ENCODE peak calls at places on chromosomes 12 and 14, in eight cellular contexts. K is mucosa of descending colon; Y is fibroblast of lung; U is PC-3; P is prostate gland; E is CD4-positive, alpha-beta T cell; F is tibial artery; W is neural progenitor cell. X is an unnamed sample.
A peak's percentile ranks its signal among the peaks of the same experiment; 100 is the strongest.

GRCh38 chr12:85866929-85867776 is 6.9 kb upstream of the NTS start:
- DNase-seq in K (peak; percentile 65), Y (peak; percentile 58), U (peak; percentile 72), P (peak; percentile 45), E (no peak), F (no peak), W (peak; percentile 49), X (no peak)

GRCh38 chr12:38880288-38880687 is 25.1 kb downstream of the CPNE8 start:
- DNase-seq in K (no peak), Y (no peak), U (no peak), P (no peak), E (no peak), F (no peak), W (no peak), X (no peak)

GRCh38 chr12:43370299-43370698 is 181.7 kb downstream of the ADAMTS20 start:
- DNase-seq in K (no peak), Y (peak; percentile 65), U (peak; percentile 94), P (no peak), E (no peak), F (no peak), W (no peak), X (no peak)

GRCh38 chr14:52112336-52113018 is 43.6 kb upstream of the NID2 start:
- DNase-seq in K (no peak), Y (peak; percentile 76), U (peak; percentile 91), P (no peak), E (no peak), F (no peak), W (no peak), X (no peak)

GRCh38 chr14:52551696-52552062 is 626 bp downstream of the TXNDC16 start:
- DNase-seq in K (peak; percentile 29), Y (peak; percentile 30), U (peak; percentile 48), P (peak; percentile 38), E (no peak), F (no peak), W (peak; percentile 13), X (no peak)

GRCh38 chr14:65331652-65332051 is 80.9 kb upstream of the FUT8 start:
- DNase-seq in K (no peak), Y (no peak), U (no peak), P (no peak), E (no peak), F (no peak), W (no peak), X (no peak)

GRCh38 chr12:121057794-121058193 is 18.7 kb upstream of the OASL start:
- DNase-seq in K (no peak), Y (no peak), U (no peak), P (no peak), E (no peak), F (no peak), W (no peak), X (no peak)

GRCh38 chr14:22850944-22851790 is 14.8 kb downstream of the MMP14 start:
- DNase-seq in K (peak; percentile 65), Y (peak; percentile 98), U (peak; percentile 92), P (peak; percentile 76), E (no peak), F (peak; percentile 94), W (no peak), X (no peak)

GRCh38 chr14:37903561-37904191 is 304.0 kb upstream of the SSTR1 start:
- DNase-seq in K (peak; percentile 20), Y (peak; percentile 34), U (peak; percentile 83), P (peak; percentile 11), E (no peak), F (no peak), W (peak; percentile 68), X (no peak)

GRCh38 chr14:105294142-105294597 is 6.6 kb downstream of the BRF1 start:
- DNase-seq in K (no peak), Y (peak; percentile 61), U (no peak), P (no peak), E (peak; percentile 62), F (no peak), W (peak; percentile 16), X (peak; percentile 67)

GRCh38 chr12:65881965-65882413 is 57.7 kb downstream of the HMGA2 start:
- DNase-seq in K (no peak), Y (peak; percentile 65), U (no peak), P (peak; percentile 50), E (no peak), F (peak; percentile 91), W (peak; percentile 54), X (no peak)

GRCh38 chr14:77988966-77989365 is 181.2 kb upstream of the NRXN3 start:
- DNase-seq in K (no peak), Y (peak; percentile 98), U (peak; percentile 43), P (no peak), E (no peak), F (peak; percentile 63), W (no peak), X (no peak)

GRCh38 chr14:51448831-51449665 is 202.7 kb upstream of the FRMD6 start:
- DNase-seq in K (peak; percentile 11), Y (peak; percentile 96), U (no peak), P (no peak), E (no peak), F (no peak), W (no peak), X (no peak)

GRCh38 chr12:65568517-65568916 is 255.8 kb upstream of the HMGA2 start:
- DNase-seq in K (no peak), Y (peak; percentile 89), U (peak; percentile 87), P (peak; percentile 56), E (no peak), F (no peak), W (no peak), X (no peak)

GRCh38 chr14:24674204-24674970 is 40.4 kb upstream of the GZMB start:
- DNase-seq in K (peak; percentile 34), Y (no peak), U (no peak), P (no peak), E (peak; percentile 9), F (no peak), W (no peak), X (peak; percentile 28)

GRCh38 chr14:102344485-102344884 is 18.2 kb downstream of the CINP start:
- DNase-seq in K (no peak), Y (no peak), U (no peak), P (no peak), E (no peak), F (no peak), W (no peak), X (no peak)

GRCh38 chr14:68306265-68306933 is 486.5 kb downstream of the ZFP36L1 start:
- DNase-seq in K (no peak), Y (no peak), U (no peak), P (no peak), E (no peak), F (no peak), W (no peak), X (no peak)
- TF ChIP-seq CTCF in K (no peak), Y (no peak), U (no peak), P (no peak), E (no peak), F (no peak), W (no peak), X (no peak)

DNA sequence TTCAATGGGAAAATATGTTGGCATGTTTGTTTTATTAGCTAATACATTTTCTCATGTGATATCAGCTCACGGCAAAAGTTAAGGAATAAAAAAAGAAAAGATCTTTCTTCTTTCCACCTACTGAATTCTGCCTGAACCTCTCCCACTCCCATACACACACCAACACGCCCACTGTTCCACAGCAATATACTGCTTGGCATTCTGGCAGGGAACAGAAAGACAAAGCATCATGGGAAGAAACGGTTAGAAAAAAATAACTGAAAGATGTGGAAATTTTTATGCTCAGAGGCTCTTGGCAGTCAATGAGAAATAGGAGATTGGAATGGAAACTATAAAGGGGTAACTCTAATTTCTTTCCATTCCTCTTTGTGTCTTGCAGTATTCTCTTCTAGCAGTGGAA is 268.5 kb downstream of the FOXG1 start:
- DNase-seq in K (no peak), Y (no peak), U (no peak), P (no peak), E (no peak), F (no peak), W (no peak), X (no peak)
- H3K9me3 ChIP-seq in K (peaks cover 4% of the 10 kb centered on the region), Y (no peaks in the 10 kb centered on the region), U (no peaks in the 10 kb centered on the region), P (no peaks in the 10 kb centered on the region), E (no peaks in the 10 kb centered on the region), F (no peaks in the 10 kb centered on the region), W (no peaks in the 10 kb centered on the region), X (no peaks in the 10 kb centered on the region)

GRCh38 chr14:61365667-61366194 is 44.4 kb downstream of the PRKCH start:
- DNase-seq in K (no peak), Y (no peak), U (no peak), P (no peak), E (no peak), F (no peak), W (no peak), X (no peak)
- TF ChIP-seq CTCF in K (no peak), Y (no peak), U (no peak), P (no peak), E (no peak), F (no peak), W (no peak), X (no peak)

GRCh38 chr14:49447725-49448124 is 138.5 kb downstream of the RPS29 start:
- DNase-seq in K (no peak), Y (no peak), U (no peak), P (no peak), E (no peak), F (no peak), W (no peak), X (no peak)
- H3K9me3 ChIP-seq in K (peaks cover 5% of the 10 kb centered on the region), Y (no peaks in the 10 kb centered on the region), U (no peaks in the 10 kb centered on the region), P (no peaks in the 10 kb centered on the region), E (no peaks in the 10 kb centered on the region), F (peaks cover 2% of the 10 kb centered on the region), W (peaks cover 4% of the 10 kb centered on the region), X (no peaks in the 10 kb centered on the region)

X was measured in CD8-positive, alpha-beta T cell.